ENCODE peak calls at places on chromosomes 7 and 10, in four cellular contexts. A is vagina, Z is cardiac fibroblast, P is nephron progenitor cell. T is an unnamed sample.

GRCh38 chr7:100694196-100694745 is at the start of gene GIGYF1:
- DNase-seq in Z (peak; percentile 52), P (peak; percentile 82), A (no peak), T (peak; percentile 88)

GRCh38 chr10:20970044-20970443 is 72.9 kb upstream of the NEBL start:
- DNase-seq in A (no peak), P (no peak), Z (peak; percentile 88), T (no peak)

GRCh38 chr7:155763721-155764431 is 48.4 kb downstream of the SHH start:
- DNase-seq in P (no peak), Z (peak; percentile 73), A (no peak), T (no peak)

GRCh38 chr10:520402-520787 is 169.1 kb downstream of the DIP2C start:
- DNase-seq in P (peak; percentile 45), Z (no peak), A (no peak), T (no peak)

GRCh38 chr10:108393111-108393510 is 1228.6 kb upstream of the SORCS1 start:
- DNase-seq in A (no peak), Z (peak; percentile 3), P (no peak), T (no peak)

GRCh38 chr10:63664341-63664885 is 143.2 kb downstream of the REEP3 start:
- DNase-seq in P (no peak), A (no peak), Z (no peak), T (no peak)

GRCh38 chr7:135253851-135254815 is 20.5 kb downstream of the STRA8 start:
- DNase-seq in Z (peak; percentile 75), P (no peak), A (no peak), T (peak; percentile 73)

GRCh38 chr7:30159153-30159552 is 24.4 kb downstream of the MTURN start:
- DNase-seq in P (no peak), Z (no peak), A (no peak), T (no peak)

GRCh38 chr7:70872188-70872587 is 259.8 kb upstream of the GALNT17 start:
- DNase-seq in Z (no peak), P (no peak), A (no peak), T (no peak)

DNA sequence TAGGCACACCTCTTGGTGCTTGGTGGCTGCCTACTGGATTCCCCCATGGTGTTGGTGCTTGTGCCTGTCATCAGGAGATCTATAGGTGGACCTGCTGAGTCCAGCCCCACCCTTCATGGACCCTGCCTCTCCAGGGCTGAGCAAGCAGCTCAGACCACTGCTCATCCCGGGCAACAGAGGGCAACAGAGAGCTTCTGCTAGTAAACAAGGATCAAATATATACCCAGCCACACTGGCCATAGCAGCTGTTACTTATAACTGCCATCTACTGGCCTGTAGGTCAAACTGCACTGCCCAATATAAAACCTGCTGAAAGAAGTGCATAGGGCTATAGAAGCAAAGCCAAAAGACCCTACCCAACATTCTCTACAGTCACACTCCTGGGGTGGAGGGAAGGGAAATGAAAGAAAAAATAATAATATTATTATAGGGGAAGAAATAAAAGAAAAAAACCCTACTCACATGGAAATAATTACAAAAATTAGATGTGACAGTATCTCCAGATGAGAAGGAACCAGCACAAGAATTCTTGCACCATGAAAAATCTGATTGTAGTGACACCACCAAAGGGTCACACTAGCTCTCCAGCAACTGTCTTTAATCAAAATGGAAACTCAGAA is 54.9 kb upstream of the ZNF800 start:
- DNase-seq in A (no peak), P (peak; percentile 5), Z (peak; percentile 56), T (no peak)
- TF ChIP-seq CTCF in A (no peak), P (peak; percentile 41), Z (peak; percentile 60), T (peak; percentile 59)

DNA sequence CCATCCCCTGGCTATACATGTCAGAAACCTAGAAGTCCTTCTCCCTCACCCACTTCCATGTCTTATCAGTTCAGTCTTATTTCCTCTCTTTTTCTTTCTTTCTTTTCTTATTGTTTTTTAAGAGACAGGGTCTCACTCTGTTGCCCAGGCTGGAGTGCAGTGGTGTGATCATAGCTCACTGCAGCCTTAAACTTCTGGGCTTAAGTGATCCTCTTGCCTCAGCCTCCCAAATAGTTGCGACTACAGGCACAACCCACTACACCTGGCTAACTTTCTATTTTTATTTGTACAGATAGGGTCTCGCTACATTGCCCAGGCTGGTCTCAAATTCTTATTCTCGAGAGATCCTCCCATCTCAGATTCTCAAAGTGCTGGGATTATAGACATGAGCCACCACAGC is 2.8 kb downstream of the SFXN4 start:
- DNase-seq in P (no peak), A (no peak), Z (no peak), T (no peak)
- TF ChIP-seq CTCF in P (no peak), A (no peak), Z (no peak), T (no peak)

GRCh38 chr10:34821587-34822585 is 6.8 kb upstream of the PARD3 start:
- DNase-seq in A (no peak), P (no peak), Z (no peak), T (no peak)
- TF ChIP-seq CTCF in A (no peak), P (no peak), Z (no peak), T (no peak)

DNA sequence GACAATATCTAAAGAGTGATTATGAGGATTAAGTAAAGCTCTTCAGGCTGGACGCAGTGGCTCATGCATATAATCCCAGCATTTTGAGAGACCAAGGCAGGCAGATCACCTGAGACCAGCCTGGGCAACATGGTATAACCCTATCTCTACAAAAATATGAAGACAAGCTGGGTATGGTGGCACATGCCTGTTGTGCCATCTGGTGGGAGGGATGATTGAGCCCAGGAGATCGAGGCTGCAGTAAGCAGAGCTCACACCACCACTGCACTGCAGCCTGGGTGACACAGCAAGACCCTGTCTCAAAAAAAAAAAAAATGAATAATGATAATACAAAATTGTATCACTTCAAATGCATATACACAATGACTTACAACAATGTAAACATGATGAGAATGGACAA is 195.6 kb upstream of the AUTS2 start:
- DNase-seq in A (no peak), P (no peak), Z (no peak), T (no peak)
- TF ChIP-seq CTCF in A (no peak), P (no peak), Z (no peak), T (no peak)

DNA sequence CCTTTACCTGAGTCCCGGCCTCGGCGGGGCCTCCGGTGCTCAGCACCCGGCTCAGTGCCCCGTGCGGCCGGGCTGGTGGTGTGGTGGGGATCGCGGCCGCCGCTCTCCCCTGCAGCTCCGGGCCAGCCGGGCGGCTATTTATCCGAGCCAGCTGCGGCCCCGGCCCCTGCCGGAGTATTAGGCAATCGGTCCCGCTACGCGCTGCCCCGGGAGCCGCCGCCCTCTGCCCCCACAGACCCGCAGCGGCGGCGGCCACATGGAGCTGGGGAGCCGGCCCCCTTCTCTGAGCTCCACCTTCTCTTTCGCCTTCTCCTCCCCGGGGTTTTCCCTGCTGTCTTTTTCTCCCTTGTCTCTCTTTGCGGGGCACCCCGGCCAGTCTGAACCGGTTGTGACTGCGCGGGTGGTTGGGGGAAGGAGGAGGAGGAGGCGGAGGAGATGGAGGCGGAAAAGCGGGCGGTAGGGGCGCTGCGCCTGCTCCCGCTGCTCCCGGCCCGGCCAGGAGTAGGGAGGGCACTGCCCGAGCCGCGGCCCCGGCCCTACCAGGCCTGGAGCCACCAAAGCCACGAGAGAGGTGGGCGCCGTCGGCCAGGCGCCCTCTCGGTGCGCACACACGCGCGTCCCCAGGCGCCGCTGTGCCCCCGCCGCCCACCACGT is at the start of gene SLC16A9:
- DNase-seq in P (peak; percentile 77), Z (peak; percentile 53), A (no peak), T (peak; percentile 54)
- TF ChIP-seq CTCF in P (peak; percentile 39), Z (peak; percentile 23), A (no peak), T (peak; percentile 15)

DNA sequence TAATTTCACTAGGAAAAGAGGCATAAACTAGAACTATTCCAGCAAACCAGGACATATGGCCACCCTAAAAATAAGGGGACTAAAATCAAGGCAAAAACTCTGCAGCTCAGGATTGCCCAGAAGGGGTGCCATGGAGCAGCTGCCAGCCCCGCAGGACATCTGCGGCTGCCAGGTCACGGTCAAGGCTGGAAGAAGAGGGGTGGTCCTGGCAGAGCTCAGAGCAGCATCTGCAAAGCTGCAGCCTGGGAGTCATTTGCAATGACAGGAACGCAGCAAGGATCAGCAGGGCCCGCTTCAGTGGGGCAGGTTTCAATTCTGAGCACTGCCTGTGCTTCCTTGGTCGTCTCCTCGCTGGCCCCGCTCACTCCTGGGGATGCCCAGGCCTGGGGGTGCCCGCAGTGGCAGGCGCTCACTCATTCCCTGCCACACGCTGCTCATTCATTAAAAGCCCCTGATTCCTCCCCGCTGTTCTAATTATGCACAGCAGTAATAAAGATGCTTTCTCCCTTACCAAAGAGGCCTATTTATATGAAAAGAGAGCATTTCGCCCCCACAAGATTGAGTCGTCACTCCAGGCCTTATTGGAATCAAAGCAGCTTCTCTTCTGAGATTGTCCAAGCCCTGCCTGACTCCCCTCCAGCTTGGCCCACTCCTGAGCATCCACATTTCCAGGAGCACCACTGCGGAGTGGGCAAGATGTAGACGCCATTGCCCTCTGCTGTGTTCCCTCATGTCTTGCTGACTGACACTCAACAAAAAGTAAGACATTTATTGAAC is 4.6 kb downstream of the HSPA12A start:
- DNase-seq in Z (no peak), A (no peak), P (peak; percentile 28), T (no peak)
- TF ChIP-seq CTCF in Z (peak; percentile 38), A (no peak), P (peak; percentile 34), T (no peak)

GRCh38 chr7:142357953-142358520 is 100.2 kb upstream of the PRSS58 start:
- DNase-seq in P (peak; percentile 37), A (no peak), Z (peak; percentile 83), T (no peak)
- TF ChIP-seq CTCF in P (peak; percentile 72), A (no peak), Z (peak; percentile 78), T (peak; percentile 66)

DNA sequence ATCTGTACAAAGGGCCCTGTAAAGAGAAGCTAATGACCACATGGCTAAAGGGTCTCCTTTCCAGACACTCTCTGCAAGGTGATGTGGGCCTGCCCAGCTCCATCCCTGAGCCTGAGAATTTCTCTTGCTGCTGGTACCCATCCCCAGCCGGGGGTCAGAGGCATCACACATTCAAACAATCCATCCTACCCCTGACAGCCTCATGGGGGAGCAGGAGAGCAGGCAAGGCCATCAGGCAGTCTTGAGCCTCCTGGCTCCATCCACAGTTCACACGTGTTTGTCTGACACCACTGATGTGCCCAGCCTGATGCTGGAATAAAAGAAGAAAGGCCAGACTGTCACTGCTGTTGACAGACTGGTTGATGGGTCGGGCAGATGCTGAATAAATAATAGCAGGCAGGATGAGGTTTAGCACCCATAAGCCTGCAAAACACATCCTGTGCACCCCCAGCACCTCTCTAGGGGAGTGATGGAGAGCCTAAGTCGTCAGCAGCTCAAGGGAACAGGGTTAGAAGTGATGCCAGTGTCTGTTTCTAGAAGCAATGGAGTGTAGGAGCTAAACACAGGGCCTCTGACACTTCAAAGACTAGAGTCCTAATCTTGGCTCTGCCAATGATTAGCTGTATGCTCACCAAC is 43.5 kb downstream of the TLL2 start:
- DNase-seq in A (no peak), Z (peak; percentile 19), P (peak; percentile 43), T (no peak)
- TF ChIP-seq CTCF in A (no peak), Z (peak; percentile 59), P (peak; percentile 55), T (peak; percentile 34)

GRCh38 chr7:16431646-16432424 is 10.5 kb upstream of the CRPPA start:
- DNase-seq in Z (peak; percentile 51), A (no peak), P (no peak), T (no peak)
- TF ChIP-seq CTCF in Z (peak; percentile 29), A (no peak), P (peak; percentile 43), T (peak; percentile 37)